ENCODE peak calls at places on chromosomes 7 and 10, in four cellular contexts. Y, W, A and U are unnamed samples.

GRCh38 chr10:8325417-8325980 is 271.0 kb downstream of the GATA3 start:
- DNase-seq in Y (no peak), W (no peak), A (no peak), U (no peak)

GRCh38 chr7:144787127-144787526 is 48.7 kb downstream of the TPK1 start:
- DNase-seq in Y (no peak), W (no peak), A (no peak), U (no peak)

GRCh38 chr10:131731780-131732630 is 168.8 kb upstream of the PPP2R2D start:
- DNase-seq in Y (no peak), W (no peak), A (no peak), U (no peak)

GRCh38 chr10:132117636-132118190 is 52.0 kb downstream of the JAKMIP3 start:
- DNase-seq in Y (no peak), W (no peak), A (no peak), U (no peak)

GRCh38 chr10:132675031-132675740 is 110.8 kb downstream of the NKX6-2 start:
- DNase-seq in Y (no peak), W (no peak), A (no peak), U (no peak)

GRCh38 chr7:116772423-116772852 is 89.9 kb upstream of the CAPZA2 start:
- DNase-seq in Y (no peak), W (no peak), A (peak; percentile 39), U (peak; percentile 85)

GRCh38 chr10:102431452-102432124 is 786 bp downstream of the CUEDC2 start:
- DNase-seq in Y (peak; percentile 35), W (peak; percentile 24), A (peak; percentile 51), U (no peak)

GRCh38 chr10:132517951-132518521 is 19.6 kb upstream of the INPP5A start:
- DNase-seq in Y (no peak), W (no peak), A (no peak), U (no peak)

GRCh38 chr7:19754521-19755116 is 18.8 kb downstream of the TMEM196 start:
- DNase-seq in Y (peak; percentile 32), W (peak; percentile 59), A (peak; percentile 61), U (no peak)

GRCh38 chr10:128180843-128181242 is 54.6 kb upstream of the MKI67 start:
- DNase-seq in Y (no peak), W (peak; percentile 53), A (no peak), U (no peak)

GRCh38 chr10:124602646-124603365 is 141.2 kb downstream of the LHPP start:
- DNase-seq in Y (no peak), W (no peak), A (no peak), U (no peak)

GRCh38 chr7:91089382-91089963 is 174.8 kb upstream of the FZD1 start:
- DNase-seq in Y (peak; percentile 47), W (peak; percentile 13), A (peak; percentile 70), U (peak; percentile 11)

GRCh38 chr7:135232720-135233119 is 918 bp upstream of the STRA8 start:
- DNase-seq in Y (no peak), W (no peak), A (no peak), U (no peak)

GRCh38 chr10:110576220-110576619 is 8.7 kb downstream of the SMC3 start:
- DNase-seq in Y (no peak), W (no peak), A (peak; percentile 87), U (peak; percentile 66)

GRCh38 chr10:79436066-79436849 is 9.2 kb downstream of the ZCCHC24 start:
- DNase-seq in Y (no peak), W (no peak), A (no peak), U (no peak)

GRCh38 chr7:157337316-157338149 is 729 bp downstream of the DNAJB6 start:
- DNase-seq in Y (peak; percentile 87), W (peak; percentile 77), A (peak; percentile 56), U (peak; percentile 49)

GRCh38 chr10:115957010-115957395 is 316.0 kb downstream of the GFRA1 start:
- DNase-seq in Y (no peak), W (no peak), A (no peak), U (no peak)

GRCh38 chr7:108541493-108541892 is 15.6 kb upstream of the PNPLA8 start:
- DNase-seq in Y (no peak), W (no peak), A (no peak), U (no peak)

GRCh38 chr10:93512565-93512964 is 16.2 kb downstream of the CEP55 start:
- DNase-seq in Y (no peak), W (no peak), A (no peak), U (peak; percentile 54)

GRCh38 chr7:72446566-72447462 is 34.7 kb upstream of the CALN1 start:
- DNase-seq in Y (no peak), W (no peak), A (no peak), U (no peak)

GRCh38 chr10:77710081-77710551 is 72.5 kb upstream of the KCNMA1 start:
- DNase-seq in Y (no peak), W (no peak), A (no peak), U (no peak)

DNA sequence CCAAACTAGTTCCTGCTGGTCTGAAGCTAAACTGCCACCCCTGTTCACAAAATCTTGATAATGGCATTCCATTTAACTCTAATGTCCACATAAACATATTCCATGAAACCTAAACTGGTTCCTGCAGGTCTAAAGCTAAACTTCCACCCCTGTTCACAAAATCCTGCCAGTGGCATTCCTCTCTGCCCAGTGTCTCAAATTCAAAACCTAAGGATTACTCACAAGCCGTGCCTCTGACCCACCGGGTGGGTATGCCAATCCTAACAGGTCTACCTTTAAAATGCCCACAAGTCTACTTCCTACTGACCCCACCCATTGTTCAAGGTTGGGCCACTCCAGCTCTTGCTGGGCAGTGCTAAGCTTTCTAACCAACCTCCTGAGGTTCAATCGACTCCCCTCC is 87.9 kb downstream of the TNS3 start:
- DNase-seq in Y (no peak), W (no peak), A (no peak), U (peak; percentile 36)
- H3K4me2 ChIP-seq in Y (peak overlapping the region; percentile 60), W (peak overlapping the region; percentile 79), A (no peak overlapping the region), U (peak overlapping the region; percentile 72)

GRCh38 chr7:2220954-2221353 is 11.8 kb downstream of the MAD1L1 start:
- DNase-seq in Y (no peak), W (no peak), A (no peak), U (no peak)

GRCh38 chr7:2224491-2224928 is 8.2 kb downstream of the MAD1L1 start:
- DNase-seq in Y (no peak), W (no peak), A (no peak), U (no peak)

GRCh38 chr7:2220506-2220905 is 12.2 kb downstream of the MAD1L1 start:
- DNase-seq in Y (no peak), W (no peak), A (no peak), U (no peak)

GRCh38 chr7:2223321-2223720 is 9.4 kb downstream of the MAD1L1 start:
- DNase-seq in Y (no peak), W (no peak), A (no peak), U (no peak)

GRCh38 chr7:2222516-2222915 is 10.2 kb downstream of the MAD1L1 start:
- DNase-seq in Y (no peak), W (no peak), A (no peak), U (no peak)
- H4K20me1 ChIP-seq in Y (no peaks in the 10 kb centered on the region), W (no peaks in the 10 kb centered on the region), A (no peaks in the 10 kb centered on the region), U (peaks cover 60% of the 10 kb centered on the region)

DNA sequence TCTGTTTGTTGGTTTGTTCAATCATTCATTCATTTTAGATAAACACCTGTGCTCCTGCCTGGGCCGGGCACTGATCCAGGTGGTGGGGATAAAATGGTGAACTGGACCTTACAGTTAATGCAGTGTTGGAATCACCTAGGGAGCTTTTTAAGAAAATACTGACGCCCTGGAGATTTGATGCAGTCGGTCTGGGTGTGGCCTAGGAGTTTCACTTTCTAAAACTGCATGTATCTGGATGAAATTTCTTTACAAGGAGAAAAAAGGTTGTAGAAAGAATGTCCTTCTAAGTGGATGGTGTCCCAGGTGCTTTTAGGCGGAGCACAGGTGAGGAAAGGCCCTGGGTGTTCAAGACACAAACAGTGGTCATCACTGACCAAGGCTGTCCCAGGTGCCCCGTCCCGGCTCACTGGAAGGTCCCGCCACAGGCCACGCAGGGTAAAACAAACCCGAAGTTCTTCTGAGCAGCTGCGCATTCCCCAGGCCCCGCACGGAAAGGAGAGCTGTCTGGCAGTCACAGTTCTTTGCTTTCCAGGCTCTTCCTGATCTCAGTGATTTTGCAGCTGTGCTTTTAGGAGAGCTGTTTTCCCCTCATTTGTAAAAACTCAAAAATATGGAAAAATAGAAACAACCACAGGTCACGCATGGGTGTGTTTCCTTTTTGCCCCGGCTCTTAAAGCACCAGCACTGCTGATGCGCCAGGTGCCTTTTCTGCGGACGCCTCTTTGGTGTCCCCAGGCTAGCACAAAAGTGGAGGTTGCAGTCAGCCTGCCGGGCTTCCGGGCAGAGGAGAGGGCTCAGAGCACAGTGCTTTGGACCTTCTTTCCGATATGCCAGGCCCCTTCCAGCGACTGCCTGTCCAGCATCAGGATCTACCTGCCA is 161.9 kb downstream of the GRK5 start:
- DNase-seq in Y (no peak), W (no peak), A (no peak), U (no peak)
- H3K4me3 ChIP-seq in Y (no peak overlapping the region), W (no peak overlapping the region), A (no peak overlapping the region), U (no peak overlapping the region)

DNA sequence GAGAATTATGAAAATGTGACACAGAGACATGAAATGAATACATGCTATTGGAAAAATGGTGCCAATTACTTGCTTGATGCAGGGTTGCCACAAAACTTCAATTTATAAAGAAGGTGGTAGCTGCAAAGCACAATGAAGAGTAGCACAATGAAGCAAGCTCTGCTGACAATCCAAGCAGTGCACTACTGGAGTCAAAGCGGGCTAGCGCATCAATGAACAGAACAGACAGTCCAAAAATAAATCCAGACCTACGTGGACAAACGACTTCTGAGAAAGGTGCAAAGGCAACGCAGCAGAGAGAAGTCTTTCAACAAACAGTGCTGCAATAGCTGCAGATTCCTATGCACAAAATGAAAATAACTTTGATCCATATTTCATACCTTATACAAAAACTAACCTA is 75.8 kb downstream of the LARP4B start:
- DNase-seq in Y (no peak), W (no peak), A (no peak), U (no peak)
- H3K4me2 ChIP-seq in Y (peak overlapping the region; percentile 49), W (no peak overlapping the region), A (no peak overlapping the region), U (no peak overlapping the region)

DNA sequence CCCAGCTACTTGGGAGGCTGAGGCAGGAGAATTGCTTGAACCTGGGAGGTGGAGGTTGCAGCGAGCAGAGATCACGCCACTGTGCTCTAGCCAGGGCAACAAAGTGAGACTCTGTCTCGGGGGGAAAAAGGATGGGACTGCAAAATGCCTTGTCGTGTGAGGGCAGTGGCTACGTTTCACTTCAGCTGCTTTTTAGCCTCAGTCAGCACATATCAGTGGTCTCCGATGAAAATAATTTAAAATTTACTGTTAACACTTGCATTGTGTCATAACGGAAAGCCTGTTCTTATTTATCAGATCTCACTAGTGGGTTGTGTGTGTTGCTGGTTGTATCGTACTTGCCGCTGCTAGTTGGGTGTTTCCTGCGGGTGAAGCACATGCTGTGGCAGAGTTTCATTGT is 61.9 kb downstream of the RBM33 start:
- DNase-seq in Y (no peak), W (peak; percentile 1), A (no peak), U (no peak)
- H4K20me1 ChIP-seq in Y (peaks cover 11% of the 10 kb centered on the region), W (peaks cover 5% of the 10 kb centered on the region), A (no peaks in the 10 kb centered on the region), U (peaks cover 77% of the 10 kb centered on the region)

DNA sequence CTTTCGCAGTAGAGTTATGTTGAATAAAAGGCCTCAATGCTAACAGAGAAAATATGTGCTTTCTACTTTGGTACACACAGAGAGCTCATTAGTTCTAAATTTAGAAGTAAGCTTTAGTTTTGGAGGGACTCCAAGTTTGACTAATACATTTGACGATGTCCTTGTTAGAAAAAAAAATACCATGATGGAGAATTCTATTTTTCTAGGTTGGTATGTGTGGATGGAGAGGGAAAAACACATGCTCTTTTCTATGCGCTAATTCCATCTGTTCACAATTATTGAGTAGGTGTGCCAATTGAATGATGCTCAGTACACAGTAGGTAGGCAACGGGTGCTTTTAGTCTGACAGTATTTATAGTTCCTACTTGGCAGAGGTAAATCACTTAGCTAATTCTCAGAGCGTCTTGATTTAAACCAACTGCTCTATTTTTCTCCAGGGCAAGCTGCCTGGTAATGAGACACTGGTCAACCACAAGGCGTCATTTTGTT is 327.2 kb upstream of the AKR1E2 start:
- DNase-seq in Y (peak; percentile 67), W (no peak), A (peak; percentile 97), U (peak; percentile 94)
- H3K4me3 ChIP-seq in Y (no peak overlapping the region), W (no peak overlapping the region), A (no peak overlapping the region), U (no peak overlapping the region)